ENCODE peak calls at places on chromosomes 6 and 20, in four cellular contexts. W is heart left ventricle, P is fibroblast of pulmonary artery, Z is upper lobe of left lung. L is an unnamed sample.

GRCh38 chr6:118810420-118811027 is 83.4 kb upstream of the ASF1A start:
- DNase-seq in W (no peak), P (no peak), Z (no peak), L (no peak)

GRCh38 chr6:138194221-138194620 is 24.1 kb downstream of the PBOV1 start:
- DNase-seq in W (no peak), P (no peak), Z (no peak), L (peak)

GRCh38 chr6:102774326-102774725 is 1380.8 kb downstream of the GRIK2 start:
- DNase-seq in W (no peak), P (no peak), Z (no peak), L (no peak)

GRCh38 chr20:51860015-51860882 is 57.9 kb upstream of the SALL4 start:
- DNase-seq in W (no peak), P (peak), Z (no peak), L (no peak)

GRCh38 chr6:16735014-16735413 is 26.2 kb downstream of the ATXN1 start:
- DNase-seq in W (no peak), P (no peak), Z (no peak), L (no peak)

GRCh38 chr20:13037727-13038126 is 29.0 kb downstream of the SPTLC3 start:
- DNase-seq in W (no peak), P (no peak), Z (no peak), L (no peak)

GRCh38 chr6:170435766-170436165 is 117.3 kb downstream of the PSMB1 start:
- DNase-seq in W (no peak), P (no peak), Z (no peak), L (no peak)

GRCh38 chr20:18288748-18289705 is 700 bp downstream of the ZNF133 start:
- DNase-seq in W (no peak), P (peak), Z (no peak), L (no peak)

GRCh38 chr20:56393133-56393472 is 658 bp downstream of the CSTF1 start:
- DNase-seq in W (no peak), P (peak), Z (no peak), L (no peak)

GRCh38 chr20:63126876-63127699 is 88.8 kb downstream of the YTHDF1 start:
- DNase-seq in W (peak), P (no peak), Z (peak), L (no peak)

GRCh38 chr20:44526129-44526528 is 4.3 kb upstream of the SERINC3 start:
- DNase-seq in W (no peak), P (peak), Z (no peak), L (no peak)

GRCh38 chr6:39193201-39193791 is 36.0 kb downstream of the KCNK5 start:
- DNase-seq in W (no peak), P (no peak), Z (no peak), L (no peak)

GRCh38 chr20:19909696-19910095 is 107.5 kb upstream of the NAA20 start:
- DNase-seq in W (peak), P (peak), Z (no peak), L (no peak)

GRCh38 chr6:14282326-14282725 is 164.8 kb downstream of the CD83 start:
- DNase-seq in W (no peak), P (no peak), Z (no peak), L (no peak)

GRCh38 chr6:102981631-102982030 is 1588.1 kb downstream of the GRIK2 start:
- DNase-seq in W (no peak), P (no peak), Z (no peak), L (no peak)

GRCh38 chr20:15925376-15925775 is 647.9 kb downstream of the KIF16B start:
- DNase-seq in W (no peak), P (no peak), Z (no peak), L (no peak)

GRCh38 chr6:106884576-106884975 is 90.0 kb downstream of the CD24 start:
- DNase-seq in W (no peak), P (no peak), Z (no peak), L (no peak)

GRCh38 chr6:48177786-48178185 is 66.8 kb upstream of the PTCHD4 start:
- DNase-seq in W (no peak), P (no peak), Z (no peak), L (no peak)

GRCh38 chr20:24317224-24317623 is 152.2 kb upstream of the SYNDIG1 start:
- DNase-seq in W (no peak), P (no peak), Z (no peak), L (no peak)

GRCh38 chr6:35008858-35009257 is 119.8 kb downstream of the ANKS1A start:
- DNase-seq in W (no peak), P (no peak), Z (no peak), L (no peak)

GRCh38 chr6:7730003-7730402 is 4.1 kb downstream of the BMP6 start:
- DNase-seq in W (no peak), P (no peak), Z (no peak), L (no peak)
- H3K4me3 ChIP-seq in W (no peak), P (peak), Z (no peak), L (no peak)

GRCh38 chr20:59770270-59770669 is 163.2 kb downstream of the SYCP2 start:
- DNase-seq in W (no peak), P (no peak), Z (no peak), L (no peak)
- TF ChIP-seq CTCF in W (no peak), P (no peak), Z (no peak), L (peak)

DNA sequence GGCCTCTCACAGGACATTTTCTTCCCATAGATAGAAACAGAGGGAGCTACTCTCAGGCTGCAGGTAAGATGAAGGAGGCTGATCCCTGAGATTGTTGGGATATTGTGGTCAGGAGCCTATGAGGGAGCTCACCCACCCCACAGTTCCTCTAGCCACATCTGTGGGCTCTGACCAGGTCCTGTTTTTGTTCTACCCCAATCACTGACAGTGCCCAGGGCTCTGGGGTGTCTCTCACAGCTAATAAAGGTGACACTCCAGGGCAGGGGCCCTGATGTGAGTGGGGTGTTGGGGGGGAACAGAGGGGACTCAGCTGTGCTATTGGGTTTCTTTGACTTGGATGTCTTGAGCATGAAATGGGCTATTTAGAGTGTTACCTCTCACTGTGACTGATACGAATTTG is 2.7 kb downstream of the HLA-F start:
- DNase-seq in W (no peak), P (no peak), Z (no peak), L (no peak)
- H3K4me3 ChIP-seq in W (peak), P (no peak), Z (peak), L (no peak)

DNA sequence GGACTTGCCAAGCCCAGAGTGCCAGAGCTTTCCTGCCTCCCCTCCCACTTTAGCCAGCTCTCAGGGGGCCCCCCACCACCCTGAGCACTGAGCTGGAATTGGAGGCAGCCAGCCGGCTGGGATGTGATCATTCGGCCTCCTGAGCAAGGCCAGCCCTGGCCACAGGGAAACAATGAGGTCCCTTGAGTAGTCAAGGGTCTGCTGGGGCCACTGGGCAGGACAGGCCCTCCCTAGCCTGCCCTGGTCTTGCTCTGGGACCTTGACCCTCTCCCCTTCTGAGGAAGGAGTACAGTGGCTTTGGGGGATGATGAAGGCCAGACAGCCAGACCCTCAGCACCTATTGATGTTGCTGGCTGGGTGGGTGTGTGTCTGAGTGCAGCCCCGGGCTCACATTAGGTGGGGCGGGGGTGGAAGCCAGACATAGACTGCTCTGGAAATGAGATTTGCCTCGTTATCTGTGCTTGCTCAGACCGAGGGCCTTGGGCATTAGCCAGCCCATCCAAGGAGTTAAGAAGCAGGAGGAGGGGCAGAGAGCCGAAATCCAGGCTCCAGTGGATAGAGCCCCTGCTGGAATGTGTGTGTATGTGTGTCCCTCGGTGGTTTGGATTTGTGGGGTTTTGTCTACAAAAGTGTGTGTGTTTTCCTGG is 21.3 kb downstream of the CD40 start:
- DNase-seq in W (no peak), P (no peak), Z (no peak), L (no peak)
- TF ChIP-seq CTCF in W (no peak), P (no peak), Z (no peak), L (no peak)

GRCh38 chr20:46652699-46653098 is 1.4 kb upstream of the SLC13A3 start:
- DNase-seq in W (no peak), P (no peak), Z (no peak), L (no peak)

GRCh38 chr20:46649965-46650542 is 1.2 kb downstream of the SLC13A3 start:
- DNase-seq in W (no peak), P (no peak), Z (no peak), L (no peak)

GRCh38 chr20:46650575-46651090 is 626 bp downstream of the SLC13A3 start:
- DNase-seq in W (no peak), P (no peak), Z (no peak), L (no peak)

GRCh38 chr20:46649650-46649949 is 1.7 kb downstream of the SLC13A3 start:
- DNase-seq in W (no peak), P (no peak), Z (no peak), L (no peak)

DNA sequence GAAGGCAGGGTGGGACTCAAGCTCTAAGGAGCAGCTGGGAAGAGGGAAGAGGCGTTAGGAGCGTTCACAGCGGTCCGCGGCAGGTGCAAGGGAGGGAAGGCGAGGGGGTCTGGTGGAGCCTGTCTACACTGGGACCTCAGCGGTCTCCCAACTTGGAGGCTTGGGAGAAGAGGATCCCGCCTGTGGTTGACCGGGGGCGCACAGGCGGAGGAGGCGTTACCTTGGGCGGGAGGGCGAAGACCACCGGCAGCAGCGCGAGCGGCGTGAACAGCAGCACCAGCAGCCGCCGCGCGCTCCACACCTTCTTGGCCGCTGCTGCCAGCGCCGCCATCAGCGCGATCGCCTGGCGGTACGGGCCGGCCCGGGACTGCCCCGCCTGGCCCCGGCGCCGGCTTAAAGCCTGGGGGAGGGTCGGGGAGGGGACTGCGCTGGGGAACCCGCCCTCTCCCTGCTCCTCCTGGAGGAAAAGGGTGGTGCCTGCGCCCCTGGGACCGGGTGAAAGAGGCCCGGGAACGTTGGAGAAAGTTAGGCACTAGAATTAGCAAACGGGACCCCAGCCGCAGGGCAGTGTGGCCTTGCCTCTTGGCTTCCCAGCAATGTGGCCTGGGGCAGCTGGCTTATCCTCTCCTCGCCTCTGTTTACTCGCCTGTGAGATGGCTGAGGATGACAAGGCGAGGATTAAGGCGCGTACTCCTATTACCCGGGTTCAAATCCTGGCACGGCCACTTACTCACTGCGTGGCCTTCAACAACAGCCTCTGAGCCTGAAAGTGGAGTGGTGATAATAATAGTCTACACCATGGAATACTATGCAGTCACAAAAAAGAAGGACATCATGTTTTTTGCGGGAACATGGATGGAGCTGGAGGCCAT is at the start of gene SLC13A3:
- DNase-seq in W (no peak), P (no peak), Z (peak), L (no peak)
- H3K4me3 ChIP-seq in W (peak), P (no peak), Z (no peak), L (no peak)

GRCh38 chr6:128487055-128487454 is 33.3 kb downstream of the PTPRK start:
- DNase-seq in W (no peak), P (no peak), Z (no peak), L (no peak)
- TF ChIP-seq CTCF in W (no peak), P (peak), Z (no peak), L (peak)

GRCh38 chr6:6001443-6001842 is 5.3 kb downstream of the NRN1 start:
- DNase-seq in W (no peak), P (no peak), Z (no peak), L (no peak)

GRCh38 chr6:6002005-6002808 is 4.5 kb downstream of the NRN1 start:
- DNase-seq in W (no peak), P (no peak), Z (peak), L (no peak)

GRCh38 chr6:6004147-6004995 is 2.4 kb downstream of the NRN1 start:
- DNase-seq in W (no peak), P (peak), Z (peak), L (no peak)

GRCh38 chr6:6002809-6003333 is 3.9 kb downstream of the NRN1 start:
- DNase-seq in W (no peak), P (no peak), Z (no peak), L (no peak)

GRCh38 chr6:6003334-6004146 is 3.2 kb downstream of the NRN1 start:
- DNase-seq in W (peak), P (no peak), Z (peak), L (no peak)
- H3K4me3 ChIP-seq in W (peak), P (no peak), Z (peak), L (peak)

GRCh38 chr6:44858998-44859397 is 469.1 kb upstream of the RUNX2 start:
- DNase-seq in W (no peak), P (peak), Z (no peak), L (no peak)
- TF ChIP-seq CTCF in W (no peak), P (no peak), Z (no peak), L (no peak)

DNA sequence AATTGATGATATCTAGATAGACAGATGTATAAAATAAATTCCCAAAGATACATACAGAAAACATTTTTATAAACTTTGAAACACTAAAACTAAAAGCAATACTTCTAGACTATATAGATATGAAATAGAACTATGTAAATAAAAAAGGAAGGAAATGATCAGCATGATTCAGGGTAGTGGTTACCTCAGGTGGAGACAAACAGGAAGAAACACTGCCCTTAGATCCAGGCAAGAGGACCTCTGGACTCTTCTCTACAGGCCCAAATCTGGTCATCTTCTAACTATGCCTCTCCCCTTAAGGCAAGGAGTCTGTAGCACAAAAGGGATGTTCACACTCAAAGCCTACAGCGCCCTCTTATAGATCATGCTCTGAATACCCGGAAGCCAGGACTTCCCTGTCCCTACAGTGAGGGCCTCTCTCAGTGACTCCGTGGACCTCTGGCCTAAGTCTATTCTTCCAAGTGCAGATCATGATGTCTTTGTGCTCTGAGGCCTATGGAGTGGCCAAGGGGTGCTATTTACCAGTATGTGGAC is 30.4 kb upstream of the HIVEP2 start:
- DNase-seq in W (no peak), P (no peak), Z (no peak), L (no peak)
- H3K4me3 ChIP-seq in W (no peak), P (no peak), Z (no peak), L (no peak)